ENCODE peak calls at places on chromosomes 5 and 9, in five cellular contexts. F, U, A, E and R are unnamed samples.

GRCh38 chr5:73947876-73948275 is 321.9 kb downstream of the ARHGEF28 start:
- DNase-seq in F (no peak), U (no peak), A (no peak), E (no peak), R (peak; percentile 79)

GRCh38 chr5:38535281-38535750 is 21.1 kb downstream of the LIFR start:
- DNase-seq in F (no peak), U (no peak), A (no peak), E (peak; percentile 57), R (no peak)

GRCh38 chr9:137757139-137757538 is 120.4 kb upstream of the CACNA1B start:
- DNase-seq in F (no peak), U (no peak), A (peak; percentile 47), E (no peak), R (no peak)

GRCh38 chr9:75185585-75186170 is 97.4 kb downstream of the OSTF1 start:
- DNase-seq in F (peak; percentile 18), U (no peak), A (no peak), E (peak; percentile 32), R (peak; percentile 30)

GRCh38 chr5:39854771-39855170 is 430.0 kb upstream of the DAB2 start:
- DNase-seq in F (no peak), U (no peak), A (no peak), E (no peak), R (no peak)

GRCh38 chr9:3468407-3469205 is 57.2 kb downstream of the RFX3 start:
- DNase-seq in F (no peak), U (no peak), A (no peak), E (no peak), R (peak; percentile 77)

GRCh38 chr5:179265529-179266290 is 79.6 kb downstream of the ADAMTS2 start:
- DNase-seq in F (peak; percentile 98), U (peak; percentile 98), A (peak; percentile 88), E (peak; percentile 99), R (peak; percentile 100)

GRCh38 chr5:124512236-124512635 is 234.2 kb downstream of the ZNF608 start:
- DNase-seq in F (peak; percentile 26), U (no peak), A (no peak), E (peak; percentile 19), R (no peak)

GRCh38 chr5:109298794-109299193 is 111.0 kb downstream of the PJA2 start:
- DNase-seq in F (no peak), U (no peak), A (no peak), E (no peak), R (no peak)

GRCh38 chr5:392431-392988 is 50.5 kb upstream of the EXOC3 start:
- DNase-seq in F (no peak), U (peak; percentile 6), A (no peak), E (no peak), R (peak; percentile 49)

GRCh38 chr9:95504053-95504963 is 12.5 kb downstream of the PTCH1 start:
- DNase-seq in F (peak; percentile 54), U (no peak), A (peak; percentile 28), E (peak; percentile 86), R (peak; percentile 69)

GRCh38 chr9:72442212-72442607 is 77.2 kb upstream of the ZFAND5 start:
- DNase-seq in F (peak; percentile 88), U (no peak), A (no peak), E (peak; percentile 77), R (peak; percentile 90)

GRCh38 chr9:69376651-69377050 is 51.6 kb downstream of the ENTREP1 start:
- DNase-seq in F (peak; percentile 97), U (peak; percentile 36), A (peak; percentile 44), E (peak; percentile 92), R (peak; percentile 94)

GRCh38 chr9:114732842-114733241 is 50.9 kb upstream of the TEX48 start:
- DNase-seq in F (peak; percentile 22), U (no peak), A (no peak), E (peak; percentile 54), R (no peak)

GRCh38 chr5:167406503-167406902 is 884.9 kb upstream of the WWC1 start:
- DNase-seq in F (no peak), U (no peak), A (no peak), E (no peak), R (no peak)

GRCh38 chr5:158933494-158934318 is 166.0 kb downstream of the EBF1 start:
- DNase-seq in F (no peak), U (no peak), A (no peak), E (no peak), R (no peak)

GRCh38 chr5:78927657-78928282 is 57.3 kb downstream of the ARSB start:
- DNase-seq in F (peak; percentile 88), U (no peak), A (no peak), E (peak; percentile 10), R (no peak)

GRCh38 chr5:128015478-128015877 is 68.1 kb upstream of the SLC12A2 start:
- DNase-seq in F (no peak), U (no peak), A (no peak), E (no peak), R (no peak)

DNA sequence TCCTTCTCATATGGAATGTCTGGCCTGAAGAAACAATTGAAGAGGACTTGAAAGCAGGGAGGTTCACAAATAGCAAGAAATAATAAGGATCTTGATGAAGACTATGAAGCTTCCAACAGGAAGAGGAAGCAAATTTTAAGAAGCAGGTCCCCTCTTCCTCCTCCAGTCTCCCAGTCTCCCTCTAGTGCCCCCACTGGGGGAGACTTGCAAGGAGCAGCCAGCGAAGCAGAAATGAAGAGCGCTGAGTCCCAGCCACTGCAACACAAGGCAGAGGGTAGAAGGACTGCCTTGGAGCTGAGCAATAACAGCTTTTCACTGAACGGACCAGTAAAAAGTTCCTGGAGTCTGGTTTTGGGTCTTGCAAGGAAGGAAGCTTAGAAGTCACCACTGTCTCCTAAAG is 32.6 kb upstream of the ACO1 start:
- DNase-seq in F (no peak), U (no peak), A (no peak), E (no peak), R (no peak)
- TF ChIP-seq CTCF in F (peak; percentile 29), U (no peak), A (no peak), E (no peak), R (no peak)

GRCh38 chr9:127123239-127123935 is 952 bp upstream of the ANGPTL2 start:
- DNase-seq in F (peak; percentile 32), U (peak; percentile 78), A (no peak), E (no peak), R (no peak)

GRCh38 chr9:127121628-127122175 is 733 bp downstream of the ANGPTL2 start:
- DNase-seq in F (peak; percentile 38), U (peak; percentile 44), A (no peak), E (no peak), R (peak; percentile 38)

GRCh38 chr9:127124792-127125191 is 2.4 kb upstream of the ANGPTL2 start:
- DNase-seq in F (no peak), U (no peak), A (no peak), E (no peak), R (no peak)

GRCh38 chr9:127124091-127124490 is 1.7 kb upstream of the ANGPTL2 start:
- DNase-seq in F (no peak), U (no peak), A (no peak), E (no peak), R (no peak)

DNA sequence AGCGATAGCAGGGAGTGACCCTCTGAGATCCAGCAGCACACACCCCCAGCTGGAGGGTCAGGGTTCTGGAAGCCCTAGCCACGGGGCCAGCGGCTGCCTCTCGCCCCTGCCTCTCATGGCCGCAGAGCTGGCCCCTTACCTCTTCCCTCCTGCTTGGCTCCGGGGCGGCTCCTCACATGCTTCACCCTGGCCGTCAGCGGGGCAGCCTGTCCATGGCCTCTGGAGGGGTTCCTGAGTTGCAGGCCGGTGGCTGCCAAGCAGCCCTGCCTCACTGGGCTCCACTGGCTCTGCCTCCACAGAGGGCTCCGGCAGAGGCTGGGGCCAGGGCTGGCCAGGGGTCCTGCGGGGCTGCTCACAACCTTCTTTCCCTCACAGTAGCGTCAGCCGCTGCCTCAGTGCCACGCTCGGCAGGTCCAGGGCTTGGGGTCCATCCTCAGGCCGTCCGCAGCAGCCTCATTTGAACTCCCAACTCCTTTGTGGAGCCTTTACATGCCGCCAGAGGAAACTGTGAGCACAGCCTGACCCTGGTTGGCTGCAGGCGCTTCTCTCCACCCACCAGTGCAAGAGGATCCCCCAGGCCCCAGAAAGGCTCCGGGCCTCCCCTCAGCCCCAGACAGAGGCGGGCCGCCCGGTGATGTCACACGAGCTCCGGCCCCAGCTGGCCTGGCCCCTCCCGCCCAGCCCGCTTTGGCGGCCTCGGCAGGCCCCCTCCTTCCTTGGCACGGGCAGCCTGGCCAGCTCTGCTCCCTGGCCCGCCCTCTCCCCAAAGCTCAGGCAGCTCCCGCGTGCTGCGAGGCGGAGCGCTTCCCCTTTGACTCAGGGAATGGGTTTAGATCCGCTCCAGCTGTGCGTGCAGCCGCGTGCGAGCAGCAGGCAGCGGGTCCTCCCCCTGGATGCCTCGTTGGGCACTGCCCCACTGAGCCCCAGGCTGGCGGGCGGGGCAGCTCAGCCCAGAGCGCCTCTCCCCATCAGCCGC is at the start of gene ANGPTL2:
- DNase-seq in F (peak; percentile 94), U (peak; percentile 95), A (peak; percentile 95), E (peak; percentile 90), R (peak; percentile 96)
- H3K4me3 ChIP-seq in F (peak within 1 kb of the TSS; percentile 86), U (peak within 1 kb of the TSS; percentile 50), A (peak within 1 kb of the TSS; percentile 74), E (peak within 1 kb of the TSS; percentile 60), R (peak within 1 kb of the TSS; percentile 84)

GRCh38 chr9:90898229-90898628 is 96.6 kb downstream of the SYK start:
- DNase-seq in F (peak; percentile 16), U (no peak), A (no peak), E (peak; percentile 17), R (no peak)
- TF ChIP-seq CTCF in F (peak; percentile 34), U (no peak), A (no peak), E (peak; percentile 40), R (peak; percentile 32)

GRCh38 chr9:19313573-19313972 is 66.5 kb downstream of the RPS6 start:
- DNase-seq in F (no peak), U (no peak), A (no peak), E (no peak), R (no peak)
- H3K4me3 ChIP-seq in F (no peak overlapping the region), U (no peak overlapping the region), A (no peak overlapping the region), E (no peak overlapping the region), R (no peak overlapping the region)

GRCh38 chr5:36691993-36692392 is 85.6 kb downstream of the SLC1A3 start:
- DNase-seq in F (peak; percentile 74), U (no peak), A (peak; percentile 25), E (peak; percentile 65), R (peak; percentile 85)

GRCh38 chr5:36690041-36690941 is 83.9 kb downstream of the SLC1A3 start:
- DNase-seq in F (peak; percentile 67), U (peak; percentile 62), A (peak; percentile 71), E (peak; percentile 73), R (peak; percentile 73)

GRCh38 chr5:36694351-36694750 is 87.9 kb downstream of the SLC1A3 start:
- DNase-seq in F (no peak), U (no peak), A (no peak), E (peak; percentile 58), R (no peak)

GRCh38 chr5:36691241-36691640 is 84.8 kb downstream of the SLC1A3 start:
- DNase-seq in F (no peak), U (no peak), A (no peak), E (peak; percentile 56), R (peak; percentile 53)

DNA sequence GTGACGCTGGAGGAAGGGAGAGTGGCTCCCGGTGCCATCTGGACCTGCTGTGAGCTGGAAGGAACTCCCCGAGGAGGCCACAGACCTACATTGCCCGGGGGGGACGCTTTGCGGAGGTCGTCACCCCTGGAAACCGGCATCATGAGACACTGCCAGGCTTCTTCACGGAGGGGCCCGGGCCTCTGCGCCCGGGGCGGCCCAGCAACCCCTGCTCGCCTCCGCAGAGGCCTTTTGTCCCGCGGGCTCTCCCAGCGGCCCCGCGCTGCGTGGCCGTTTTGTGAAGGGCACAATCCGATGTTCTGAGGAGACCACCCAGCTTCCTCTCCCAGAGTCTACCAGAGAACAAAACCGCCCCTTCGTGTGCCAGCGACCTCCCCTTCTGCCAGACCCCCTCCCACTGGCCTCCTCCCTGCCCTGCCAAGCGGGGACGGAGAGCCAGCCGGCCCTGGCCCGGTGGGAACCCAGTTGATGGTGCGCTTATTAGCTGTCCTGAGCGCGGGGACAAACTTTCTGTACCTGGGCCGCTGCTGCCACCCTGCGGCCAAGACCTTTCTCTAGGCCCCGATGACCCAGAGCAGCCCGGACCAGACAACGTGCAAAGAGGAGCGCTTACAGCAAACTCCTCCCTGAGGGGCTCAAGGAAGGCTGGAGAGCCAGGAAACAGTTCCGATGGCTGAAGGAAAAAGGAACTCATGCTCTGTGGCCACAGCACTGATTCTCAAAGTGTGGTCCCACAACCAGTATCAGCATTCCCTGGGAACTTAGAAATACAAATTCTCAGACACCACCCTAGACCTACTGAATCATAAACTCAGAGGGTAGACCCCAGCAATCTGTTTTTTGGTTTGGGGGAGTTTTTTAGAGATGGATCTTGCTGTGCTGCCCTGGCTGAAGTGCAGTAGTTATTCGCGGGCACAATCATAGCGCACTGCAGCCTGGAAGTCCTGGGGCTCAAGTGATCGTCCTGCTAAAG is 86.7 kb downstream of the SLC1A3 start:
- DNase-seq in F (peak; percentile 70), U (peak; percentile 30), A (peak; percentile 73), E (peak; percentile 75), R (peak; percentile 74)
- TF ChIP-seq CTCF in F (peak; percentile 75), U (peak; percentile 43), A (peak; percentile 55), E (peak; percentile 66), R (peak; percentile 75)